ENCODE peak calls at places on chromosomes 16 and 17, in six cellular contexts. G is NCI-H510A treated with DMSO at 0.1 percent for 48 hours; M is prostate gland; D is activated CD8-positive, alpha-beta memory T cell treated with anti-CD3 and anti-CD28 coated beads, Interleukin-2, amount 50 U/mL, for 48 hours; Z is stimulated activated CD4-positive, alpha-beta T cell treated with anti-CD3 and anti-CD28 coated beads, Interleukin-4, amount 100 ng/mL, for 24 hours; H is T-helper 2 cell. J is an unnamed sample.

GRCh38 chr16:1972490-1972877 is 631 bp downstream of the TBL3 start:
- DNase-seq in G (no peak), M (no peak), D (no peak), Z (no peak), H (no peak), J (no peak)

GRCh38 chr17:82428546-82428945 is 10.2 kb upstream of the OGFOD3 start:
- DNase-seq in G (no peak), M (no peak), D (no peak), Z (no peak), H (no peak), J (no peak)

GRCh38 chr16:29915590-29916247 is 10.3 kb downstream of the KCTD13 start:
- DNase-seq in G (no peak), M (no peak), D (no peak), Z (no peak), H (no peak), J (no peak)

GRCh38 chr16:12362482-12363458 is 386.2 kb downstream of the SNX29 start:
- DNase-seq in G (no peak), M (no peak), D (no peak), Z (no peak), H (no peak), J (no peak)

GRCh38 chr16:85072947-85073346 is 39.3 kb downstream of the CIBAR2 start:
- DNase-seq in G (no peak), M (no peak), D (no peak), Z (no peak), H (no peak), J (peak)

GRCh38 chr16:23423496-23424049 is 29.4 kb downstream of the COG7 start:
- DNase-seq in G (peak), M (peak), D (no peak), Z (no peak), H (no peak), J (peak)

GRCh38 chr17:44914148-44914547 is 1.2 kb downstream of the GFAP start:
- DNase-seq in G (no peak), M (no peak), D (no peak), Z (no peak), H (no peak), J (no peak)

GRCh38 chr17:29151567-29151966 is 28.6 kb downstream of the MYO18A start:
- DNase-seq in G (no peak), M (no peak), D (no peak), Z (no peak), H (no peak), J (no peak)

GRCh38 chr16:20409398-20410152 is at the start of gene ACSM5:
- DNase-seq in G (no peak), M (no peak), D (no peak), Z (no peak), H (no peak), J (no peak)

GRCh38 chr16:11259655-11260595 is 3.9 kb upstream of the SOCS1 start:
- DNase-seq in G (no peak), M (no peak), D (no peak), Z (no peak), H (no peak), J (no peak)